ENCODE peak calls at places on chromosome 19, in six cellular contexts. U is T-helper 1 cell; L is activated CD4-positive, alpha-beta T cell treated with anti-CD3 and anti-CD28 coated beads, Interleukin-2, amount 50 U/mL, for 24 hours; M is HEK293T; B is stimulated activated CD4-positive, alpha-beta T cell treated with anti-CD3 and anti-CD28 coated beads, Interleukin-12 subunit alpha, Interleukin-12 subunit beta, amount 100 ng/mL, for 48 hours; P is nephron progenitor cell. S is an unnamed sample.

GRCh38 chr19:35056513-35057063 is 15.1 kb downstream of the HPN start:
- DNase-seq in U (no peak), B (no peak), P (no peak), M (no peak), L (no peak), S (no peak)

GRCh38 chr19:49678970-49679831 is 2.1 kb downstream of the PRMT1 start:
- DNase-seq in L (no peak), U (no peak), P (no peak), M (no peak), B (no peak), S (no peak)

GRCh38 chr19:47725759-47726401 is 12.7 kb downstream of the EHD2 start:
- DNase-seq in P (no peak), L (no peak), M (no peak), U (no peak), B (no peak), S (no peak)

GRCh38 chr19:36572593-36573019 is 486 bp downstream of the ZNF529 start:
- DNase-seq in B (no peak), M (no peak), U (no peak), P (no peak), L (no peak), S (no peak)

GRCh38 chr19:10320602-10321416 is 5.0 kb upstream of the FDX2 start:
- DNase-seq in M (no peak), P (no peak), B (no peak), U (no peak), L (no peak), S (no peak)

GRCh38 chr19:11832253-11832912 is 16.1 kb upstream of the ZNF439 start:
- DNase-seq in P (no peak), U (no peak), L (no peak), B (no peak), M (no peak), S (no peak)

GRCh38 chr19:2290441-2291184 is 8.6 kb upstream of the PEAK3 start:
- DNase-seq in L (no peak), B (no peak), P (no peak), M (no peak), U (no peak), S (no peak)

GRCh38 chr19:43476606-43477005 is 11.2 kb upstream of the LYPD3 start:
- DNase-seq in L (no peak), M (no peak), P (no peak), U (no peak), B (no peak), S (no peak)

GRCh38 chr19:5142725-5143097 is 173.8 kb downstream of the KDM4B start:
- DNase-seq in L (no peak), M (no peak), B (no peak), P (no peak), U (no peak), S (no peak)

GRCh38 chr19:35975608-35976214 is 19.3 kb upstream of the SDHAF1 start:
- DNase-seq in M (peak), L (no peak), B (no peak), P (peak), U (no peak), S (no peak)

GRCh38 chr19:3114811-3115210 is 20.6 kb downstream of the GNA11 start:
- DNase-seq in U (no peak), M (no peak), B (no peak), P (no peak), L (no peak), S (no peak)

GRCh38 chr19:33246729-33247440 is 21.2 kb upstream of the SLC7A10 start:
- DNase-seq in P (no peak), B (no peak), L (no peak), U (no peak), M (no peak), S (no peak)

GRCh38 chr19:18157465-18158063 is 4.6 kb downstream of the PIK3R2 start:
- DNase-seq in M (no peak), P (peak), L (no peak), B (no peak), U (no peak), S (peak)

S was measured in neural crest cell.